ENCODE peak calls at places on chromosome 11, in four cellular contexts. L, V, K and Y are unnamed samples.

GRCh38 chr11:26974068-26974790 is 19.7 kb upstream of the FIBIN start:
- DNase-seq in L (no peak), V (peak), K (peak), Y (peak)

GRCh38 chr11:8959546-8960166 is 4.6 kb downstream of the TMEM9B start:
- DNase-seq in L (peak), V (peak), K (peak), Y (peak)

GRCh38 chr11:47797633-47798032 is 30.5 kb upstream of the FNBP4 start:
- DNase-seq in L (no peak), V (peak), K (peak), Y (peak)

GRCh38 chr11:1148752-1149180 is 9.0 kb upstream of the MUC5AC start:
- DNase-seq in L (no peak), V (no peak), K (no peak), Y (no peak)

GRCh38 chr11:117792241-117792640 is 4.8 kb downstream of the DSCAML1 start:
- DNase-seq in L (no peak), V (no peak), K (no peak), Y (no peak)

GRCh38 chr11:74754507-74755255 is 6.0 kb downstream of the RNF169 start:
- DNase-seq in L (no peak), V (peak), K (peak), Y (peak)

GRCh38 chr11:100878474-100878873 is 191.4 kb downstream of the ARHGAP42 start:
- DNase-seq in L (no peak), V (peak), K (no peak), Y (peak)

GRCh38 chr11:70628881-70629844 is 230.8 kb downstream of the CTTN start:
- DNase-seq in L (no peak), V (no peak), K (no peak), Y (no peak)

GRCh38 chr11:123616505-123617198 is 37.8 kb downstream of the SCN3B start:
- DNase-seq in L (no peak), V (peak), K (peak), Y (peak)

GRCh38 chr11:134441706-134442105 is 29.7 kb upstream of the B3GAT1 start:
- DNase-seq in L (no peak), V (no peak), K (no peak), Y (no peak)

GRCh38 chr11:133082851-133083488 is 449.3 kb downstream of the OPCML start:
- DNase-seq in L (peak), V (peak), K (peak), Y (peak)

GRCh38 chr11:94897330-94897768 is 76.0 kb downstream of the CWC15 start:
- DNase-seq in L (peak), V (peak), K (peak), Y (peak)

GRCh38 chr11:8867856-8868705 is 42.9 kb upstream of the AKIP1 start:
- DNase-seq in L (no peak), V (peak), K (peak), Y (peak)

GRCh38 chr11:2419638-2420501 is 19.3 kb downstream of the TSSC4 start:
- DNase-seq in L (peak), V (peak), K (peak), Y (peak)

GRCh38 chr11:118610773-118611432 is 3.5 kb downstream of the PHLDB1 start:
- DNase-seq in L (peak), V (peak), K (peak), Y (peak)

GRCh38 chr11:73632996-73633395 is 13.4 kb upstream of the PLEKHB1 start:
- DNase-seq in L (no peak), V (no peak), K (no peak), Y (no peak)

GRCh38 chr11:121330614-121331435 is 38.3 kb downstream of the SC5D start:
- DNase-seq in L (no peak), V (no peak), K (no peak), Y (no peak)

GRCh38 chr11:94169516-94169915 is 40.9 kb downstream of the PANX1 start:
- DNase-seq in L (no peak), V (no peak), K (no peak), Y (no peak)

DNA sequence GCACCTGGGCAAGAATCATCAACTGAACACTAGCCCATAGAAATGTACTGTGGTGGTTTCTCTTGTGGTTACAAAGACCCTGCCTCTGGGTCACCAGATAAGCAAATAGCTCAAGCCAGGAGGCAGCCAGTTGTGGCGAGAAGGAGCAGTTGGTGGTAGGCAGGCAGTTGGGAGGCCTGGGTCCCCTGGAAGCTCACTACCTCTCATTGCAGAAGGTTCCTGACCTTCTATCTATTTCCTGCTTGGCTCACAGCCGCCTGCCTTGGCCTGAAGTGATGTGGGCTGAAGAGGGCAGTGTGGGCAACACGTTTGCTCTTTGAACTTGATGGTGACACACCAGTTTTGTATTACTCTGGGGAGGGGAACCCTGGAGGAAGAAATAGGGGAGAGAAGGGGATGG is 34.7 kb downstream of the NECTIN1 start:
- DNase-seq in L (peak), V (no peak), K (peak), Y (no peak)
- TF ChIP-seq CTCF in L (peak), V (no peak), K (no peak), Y (no peak)

GRCh38 chr11:37914859-37915258 is 1316.8 kb upstream of the RAG2 start:
- DNase-seq in L (no peak), V (no peak), K (no peak), Y (no peak)
- TF ChIP-seq CTCF in L (no peak), V (no peak), K (no peak), Y (no peak)

DNA sequence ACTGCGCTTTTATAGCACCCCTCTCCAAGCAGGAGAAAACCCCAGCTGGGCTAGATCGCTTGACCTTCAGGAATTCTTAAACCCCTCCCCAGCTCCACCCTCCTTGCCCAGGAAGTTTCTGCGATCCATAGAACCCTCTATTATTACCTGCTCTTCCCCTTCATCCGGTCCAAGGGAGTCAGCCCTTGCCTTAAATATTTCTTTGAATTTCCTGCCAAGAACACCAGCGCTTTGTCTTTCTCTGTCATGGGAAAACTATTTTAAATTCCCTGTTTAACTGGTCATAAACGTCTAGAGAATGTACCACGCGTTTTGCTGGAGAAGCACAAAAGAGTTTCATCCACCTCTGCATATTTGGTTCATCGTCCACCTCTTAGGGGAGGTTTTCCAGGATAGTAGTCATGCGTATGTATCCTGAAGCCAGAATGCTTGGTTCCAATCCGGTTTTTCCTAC is 522 bp upstream of the TRAF6 start:
- DNase-seq in L (peak), V (peak), K (peak), Y (peak)
- TF ChIP-seq CTCF in L (no peak), V (no peak), K (no peak), Y (no peak)

GRCh38 chr11:45400594-45400993 is 114.5 kb upstream of the SYT13 start:
- DNase-seq in L (no peak), V (peak), K (no peak), Y (peak)
- TF ChIP-seq CTCF in L (no peak), V (no peak), K (no peak), Y (no peak)

GRCh38 chr11:63641727-63642126 is 27.5 kb upstream of the PLAAT3 start:
- DNase-seq in L (no peak), V (peak), K (no peak), Y (peak)
- TF ChIP-seq CTCF in L (no peak), V (peak), K (no peak), Y (no peak)